ENCODE peak calls at places on chromosomes 2 and 18, in four cellular contexts. One of them, this sample, is unnamed.

GRCh38 chr2:6392966-6393365 is 472.7 kb downstream of the CMPK2 start:
- DNase-seq in lower leg skin: no peak
- DNase-seq in NB4: no peak
- DNase-seq in ovary: no peak
- DNase-seq in this sample: no peak

GRCh38 chr18:36194719-36195315 is 7.5 kb downstream of the MOCOS start:
- DNase-seq in NB4: no peak
- DNase-seq in ovary: no peak
- DNase-seq in lower leg skin: no peak
- DNase-seq in this sample: no peak

GRCh38 chr2:1686784-1687105 is 57.6 kb downstream of the PXDN start:
- DNase-seq in lower leg skin: no peak
- DNase-seq in NB4: no peak
- DNase-seq in ovary: no peak
- DNase-seq in this sample: no peak

GRCh38 chr2:169172076-169172735 is 102.8 kb downstream of the DHRS9 start:
- DNase-seq in ovary: no peak
- DNase-seq in lower leg skin: no peak
- DNase-seq in NB4: no peak
- DNase-seq in this sample: no peak

GRCh38 chr2:151363709-151364108 is 6.3 kb downstream of the TNFAIP6 start:
- DNase-seq in ovary: no peak
- DNase-seq in lower leg skin: peak
- DNase-seq in NB4: peak
- DNase-seq in this sample: no peak

GRCh38 chr18:49723648-49724180 is 89.6 kb downstream of the ACAA2 start:
- DNase-seq in NB4: peak
- DNase-seq in lower leg skin: no peak
- DNase-seq in ovary: no peak
- DNase-seq in this sample: no peak

GRCh38 chr18:9849407-9849961 is 36.3 kb upstream of the TXNDC2 start:
- DNase-seq in NB4: peak
- DNase-seq in lower leg skin: peak
- DNase-seq in ovary: no peak
- DNase-seq in this sample: no peak

GRCh38 chr2:62465741-62466500 is 40.1 kb downstream of the TMEM17 start:
- DNase-seq in lower leg skin: no peak
- DNase-seq in NB4: peak
- DNase-seq in ovary: no peak
- DNase-seq in this sample: no peak

GRCh38 chr2:101517753-101518152 is 42.8 kb upstream of the RFX8 start:
- DNase-seq in lower leg skin: no peak
- DNase-seq in NB4: peak
- DNase-seq in ovary: no peak
- DNase-seq in this sample: no peak

GRCh38 chr2:111701798-111702118 is 182.2 kb downstream of the ANAPC1 start:
- DNase-seq in NB4: no peak
- DNase-seq in ovary: no peak
- DNase-seq in lower leg skin: no peak
- DNase-seq in this sample: no peak

GRCh38 chr2:175166216-175166824 is 1.7 kb downstream of the ATF2 start:
- DNase-seq in ovary: no peak
- DNase-seq in NB4: no peak
- DNase-seq in lower leg skin: no peak
- DNase-seq in this sample: no peak

GRCh38 chr2:176398783-176399182 is 129.5 kb downstream of the MTX2 start:
- DNase-seq in NB4: no peak
- DNase-seq in lower leg skin: no peak
- DNase-seq in ovary: no peak
- DNase-seq in this sample: no peak

GRCh38 chr2:9809064-9809356 is 34.3 kb upstream of the TAF1B start:
- DNase-seq in ovary: no peak
- DNase-seq in lower leg skin: no peak
- DNase-seq in NB4: no peak
- DNase-seq in this sample: no peak

GRCh38 chr2:61177727-61178549 is 15.9 kb downstream of the C2orf74 start:
- DNase-seq in ovary: no peak
- DNase-seq in NB4: peak
- DNase-seq in lower leg skin: peak
- DNase-seq in this sample: peak

GRCh38 chr2:226451486-226451885 is 348.1 kb downstream of the IRS1 start:
- DNase-seq in NB4: no peak
- DNase-seq in lower leg skin: no peak
- DNase-seq in ovary: no peak
- DNase-seq in this sample: no peak

GRCh38 chr2:232310189-232310588 is 68.4 kb upstream of the ALPP start:
- DNase-seq in ovary: no peak
- DNase-seq in lower leg skin: no peak
- DNase-seq in NB4: peak
- DNase-seq in this sample: no peak

GRCh38 chr2:63842149-63843061 is 709 bp downstream of the UGP2 start:
- DNase-seq in NB4: peak
- DNase-seq in ovary: peak
- DNase-seq in lower leg skin: peak
- DNase-seq in this sample: peak

GRCh38 chr2:72006188-72006736 is 141.4 kb downstream of the CYP26B1 start:
- DNase-seq in ovary: no peak
- DNase-seq in lower leg skin: no peak
- DNase-seq in NB4: no peak
- DNase-seq in this sample: no peak

GRCh38 chr2:28726177-28726576 is 25.5 kb upstream of the PPP1CB start:
- DNase-seq in NB4: no peak
- DNase-seq in lower leg skin: no peak
- DNase-seq in ovary: no peak
- DNase-seq in this sample: no peak

GRCh38 chr2:3307901-3308300 is 69.7 kb downstream of the EIPR1 start:
- DNase-seq in lower leg skin: no peak
- DNase-seq in ovary: no peak
- DNase-seq in NB4: no peak
- DNase-seq in this sample: no peak

GRCh38 chr2:226578373-226578772 is 221.2 kb downstream of the IRS1 start:
- DNase-seq in lower leg skin: no peak
- DNase-seq in NB4: peak
- DNase-seq in ovary: no peak
- DNase-seq in this sample: no peak

GRCh38 chr2:12155308-12156061 is 409.1 kb downstream of the LPIN1 start:
- DNase-seq in ovary: no peak
- DNase-seq in lower leg skin: peak
- DNase-seq in NB4: no peak
- DNase-seq in this sample: no peak
- TF ChIP-seq POLR2A in ovary: no peak
- TF ChIP-seq POLR2A in lower leg skin: no peak
- TF ChIP-seq POLR2A in NB4: no peak
- TF ChIP-seq POLR2A in this sample: no peak

GRCh38 chr2:192038152-192038551 is 156.6 kb downstream of the TMEFF2 start:
- DNase-seq in lower leg skin: no peak
- DNase-seq in NB4: no peak
- DNase-seq in ovary: no peak
- DNase-seq in this sample: no peak

GRCh38 chr2:192030289-192030688 is 164.4 kb downstream of the TMEFF2 start:
- DNase-seq in ovary: no peak
- DNase-seq in NB4: no peak
- DNase-seq in lower leg skin: no peak
- DNase-seq in this sample: no peak

DNA sequence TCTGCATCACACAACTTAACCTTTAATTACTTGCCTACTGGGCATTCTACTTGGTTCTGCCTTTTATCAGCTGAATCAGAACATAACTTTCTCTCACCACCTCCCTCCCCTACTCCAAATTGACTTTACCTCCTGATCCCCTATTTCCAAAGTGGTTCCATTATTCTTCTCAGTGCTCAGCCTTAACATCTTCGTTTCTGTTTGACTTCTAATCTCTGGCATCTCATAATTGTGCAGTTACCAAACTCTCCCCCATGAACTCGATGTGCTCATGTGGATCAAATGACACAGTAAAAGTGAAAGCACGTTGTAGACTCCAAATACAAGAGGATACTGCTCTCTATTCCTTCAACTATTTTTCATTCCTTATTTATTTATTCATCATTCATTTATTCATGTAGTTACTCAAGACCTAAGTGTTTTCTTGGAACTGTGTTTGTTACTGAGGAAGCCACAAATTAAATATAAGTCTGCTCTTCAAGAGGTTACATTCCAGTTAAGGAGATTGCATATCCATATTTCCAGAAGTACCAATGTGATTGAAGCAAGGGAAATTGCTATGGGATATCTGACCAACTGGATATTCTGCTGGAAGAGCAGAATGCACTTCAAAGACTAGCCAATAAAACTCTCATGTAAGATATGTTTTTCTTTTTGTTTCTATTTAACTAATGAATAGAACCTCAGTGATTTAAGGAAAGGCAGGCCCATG is 158.8 kb downstream of the TMEFF2 start:
- DNase-seq in ovary: no peak
- DNase-seq in lower leg skin: no peak
- DNase-seq in NB4: no peak
- DNase-seq in this sample: no peak
- H3K4me3 ChIP-seq in ovary: no peak
- H3K4me3 ChIP-seq in lower leg skin: no peak
- H3K4me3 ChIP-seq in NB4: no peak
- H3K4me3 ChIP-seq in this sample: no peak

DNA sequence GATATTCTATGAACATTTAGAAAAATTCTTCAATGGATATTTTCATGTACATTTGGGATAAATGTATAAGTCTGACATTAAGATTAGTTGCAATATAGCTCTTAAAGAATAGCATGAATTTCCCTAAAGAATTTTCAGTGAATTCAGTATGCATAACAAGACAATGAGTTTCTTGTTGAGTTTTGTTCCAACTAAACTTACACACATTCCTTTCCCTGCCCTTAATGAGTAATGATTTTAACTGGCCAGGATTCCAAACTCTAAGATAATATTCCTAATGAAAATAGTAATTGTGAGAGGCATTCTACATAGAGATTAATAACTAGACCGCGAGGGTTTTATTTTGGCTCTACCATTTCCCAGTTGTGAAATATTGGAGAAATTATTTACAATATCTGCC is 390.3 kb upstream of the GALNT5 start:
- DNase-seq in lower leg skin: no peak
- DNase-seq in ovary: no peak
- DNase-seq in NB4: no peak
- DNase-seq in this sample: no peak
- TF ChIP-seq CTCF in lower leg skin: no peak
- TF ChIP-seq CTCF in ovary: no peak
- TF ChIP-seq CTCF in NB4: no peak
- TF ChIP-seq CTCF in this sample: no peak

DNA sequence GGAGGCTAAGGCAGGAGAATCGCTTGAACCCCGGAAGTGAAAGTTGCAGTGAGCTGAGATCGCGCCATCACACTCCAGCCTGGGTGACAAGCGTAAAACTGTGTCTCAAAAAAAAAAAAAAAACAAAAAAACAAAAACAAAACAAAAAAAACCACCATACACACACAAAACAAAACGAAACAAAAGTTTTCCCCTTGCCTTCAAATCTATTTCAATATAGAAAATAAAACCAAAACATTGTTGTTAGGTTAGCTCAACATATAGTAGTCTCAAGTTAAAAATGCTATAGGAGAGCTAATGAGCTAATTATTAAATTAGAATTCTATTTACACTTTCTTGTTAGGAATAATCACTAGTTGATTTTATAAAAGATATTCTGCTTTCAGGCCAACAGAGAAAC is 43.3 kb downstream of the FBXO11 start:
- DNase-seq in NB4: no peak
- DNase-seq in lower leg skin: no peak
- DNase-seq in ovary: no peak
- DNase-seq in this sample: no peak
- TF ChIP-seq POLR2A in NB4: no peak
- TF ChIP-seq POLR2A in lower leg skin: no peak
- TF ChIP-seq POLR2A in ovary: no peak
- TF ChIP-seq POLR2A in this sample: no peak

GRCh38 chr2:49973917-49974368 is 819.6 kb upstream of the FSHR start:
- DNase-seq in lower leg skin: peak
- DNase-seq in NB4: no peak
- DNase-seq in ovary: peak
- DNase-seq in this sample: peak
- H3K4me3 ChIP-seq in lower leg skin: no peak
- H3K4me3 ChIP-seq in NB4: no peak
- H3K4me3 ChIP-seq in ovary: peak
- H3K4me3 ChIP-seq in this sample: no peak

GRCh38 chr2:117968724-117969121 is 45.1 kb downstream of the CCDC93 start:
- DNase-seq in NB4: no peak
- DNase-seq in ovary: no peak
- DNase-seq in lower leg skin: no peak
- DNase-seq in this sample: no peak

GRCh38 chr2:117973498-117974082 is 40.3 kb downstream of the CCDC93 start:
- DNase-seq in NB4: no peak
- DNase-seq in ovary: no peak
- DNase-seq in lower leg skin: no peak
- DNase-seq in this sample: no peak

GRCh38 chr2:117967981-117968723 is 45.7 kb downstream of the CCDC93 start:
- DNase-seq in lower leg skin: no peak
- DNase-seq in NB4: no peak
- DNase-seq in ovary: no peak
- DNase-seq in this sample: no peak

GRCh38 chr2:117976581-117976980 is 37.3 kb downstream of the CCDC93 start:
- DNase-seq in ovary: no peak
- DNase-seq in lower leg skin: no peak
- DNase-seq in NB4: no peak
- DNase-seq in this sample: no peak

GRCh38 chr2:117972466-117973123 is 41.3 kb downstream of the CCDC93 start:
- DNase-seq in ovary: no peak
- DNase-seq in lower leg skin: no peak
- DNase-seq in NB4: no peak
- DNase-seq in this sample: no peak
- TF ChIP-seq CTCF in ovary: no peak
- TF ChIP-seq CTCF in lower leg skin: no peak
- TF ChIP-seq CTCF in NB4: no peak
- TF ChIP-seq CTCF in this sample: no peak

GRCh38 chr2:219509780-219510511 is 4.3 kb upstream of the ASIC4 start:
- DNase-seq in lower leg skin: no peak
- DNase-seq in NB4: peak
- DNase-seq in ovary: peak
- DNase-seq in this sample: peak
- TF ChIP-seq POLR2A in lower leg skin: no peak
- TF ChIP-seq POLR2A in NB4: no peak
- TF ChIP-seq POLR2A in ovary: no peak
- TF ChIP-seq POLR2A in this sample: no peak

DNA sequence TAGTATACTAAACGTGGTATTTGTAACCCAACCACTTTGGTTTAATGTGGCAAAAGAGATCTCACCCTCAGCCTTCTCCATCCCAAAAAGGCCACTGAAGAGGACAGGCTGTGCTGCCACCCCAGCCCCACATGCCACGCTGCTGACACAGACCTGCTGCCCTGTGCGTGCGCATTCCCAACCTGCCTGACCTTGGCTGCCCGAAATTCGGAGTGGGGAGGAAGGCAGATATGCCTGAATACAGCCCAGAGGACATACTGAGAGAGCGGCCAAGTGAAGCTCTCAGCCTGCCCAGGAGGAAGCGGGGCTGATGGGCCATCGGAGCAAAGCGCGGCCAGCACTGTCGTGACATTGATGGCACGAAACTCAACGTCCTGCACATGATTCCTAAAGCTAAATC is 70.0 kb downstream of the HDAC4 start:
- DNase-seq in ovary: no peak
- DNase-seq in NB4: no peak
- DNase-seq in lower leg skin: no peak
- DNase-seq in this sample: no peak
- H3K4me3 ChIP-seq in ovary: no peak
- H3K4me3 ChIP-seq in NB4: no peak
- H3K4me3 ChIP-seq in lower leg skin: no peak
- H3K4me3 ChIP-seq in this sample: no peak

GRCh38 chr2:113050921-113051895 is 1.5 kb downstream of the IL36B start:
- DNase-seq in ovary: no peak
- DNase-seq in NB4: no peak
- DNase-seq in lower leg skin: no peak
- DNase-seq in this sample: no peak
- TF ChIP-seq CTCF in ovary: no peak
- TF ChIP-seq CTCF in NB4: no peak
- TF ChIP-seq CTCF in lower leg skin: no peak
- TF ChIP-seq CTCF in this sample: no peak